ENCODE peak calls at places on chromosome 9, in six cellular contexts. W is A549, H is body of pancreas, V is K562, P is uterus, C is HCT116. B is an unnamed sample.

GRCh38 chr9:135978650-135979461 is 17.7 kb upstream of the UBAC1 start:
- DNase-seq in H (no peak), V (no peak), P (no peak), W (no peak), C (no peak), B (no peak)

GRCh38 chr9:122056484-122056883 is 36.6 kb downstream of the TTLL11 start:
- DNase-seq in H (no peak), C (no peak), W (no peak), P (no peak), V (peak; percentile 57), B (no peak)

GRCh38 chr9:28651050-28651722 is 1077.9 kb upstream of the C9orf72 start:
- DNase-seq in H (no peak), C (no peak), V (no peak), W (no peak), P (no peak), B (no peak)

GRCh38 chr9:18429065-18429464 is 44.9 kb upstream of the ADAMTSL1 start:
- DNase-seq in P (no peak), W (no peak), H (no peak), V (no peak), C (no peak), B (no peak)

GRCh38 chr9:137110147-137110910 is 4.2 kb downstream of the DPP7 start:
- DNase-seq in H (no peak), P (no peak), W (no peak), V (peak; percentile 19), C (no peak), B (no peak)

GRCh38 chr9:123637596-123637939 is 281.6 kb downstream of the CRB2 start:
- DNase-seq in P (no peak), H (no peak), W (no peak), C (no peak), V (no peak), B (no peak)

GRCh38 chr9:129604766-129605163 is 16.1 kb downstream of the C9orf50 start:
- DNase-seq in H (no peak), C (no peak), P (no peak), V (no peak), W (peak; percentile 40), B (no peak)

GRCh38 chr9:111622626-111623025 is 8.5 kb upstream of the DNAJC25 start:
- DNase-seq in P (no peak), H (peak; percentile 28), V (no peak), C (no peak), W (peak; percentile 65), B (no peak)

GRCh38 chr9:34123682-34124081 is 2.8 kb downstream of the DCAF12 start:
- DNase-seq in C (no peak), H (no peak), W (no peak), V (no peak), P (no peak), B (peak; percentile 38)

GRCh38 chr9:98792096-98792490 is 4.3 kb downstream of the ANKS6 start:
- DNase-seq in V (no peak), P (no peak), W (no peak), C (no peak), H (no peak), B (no peak)

DNA sequence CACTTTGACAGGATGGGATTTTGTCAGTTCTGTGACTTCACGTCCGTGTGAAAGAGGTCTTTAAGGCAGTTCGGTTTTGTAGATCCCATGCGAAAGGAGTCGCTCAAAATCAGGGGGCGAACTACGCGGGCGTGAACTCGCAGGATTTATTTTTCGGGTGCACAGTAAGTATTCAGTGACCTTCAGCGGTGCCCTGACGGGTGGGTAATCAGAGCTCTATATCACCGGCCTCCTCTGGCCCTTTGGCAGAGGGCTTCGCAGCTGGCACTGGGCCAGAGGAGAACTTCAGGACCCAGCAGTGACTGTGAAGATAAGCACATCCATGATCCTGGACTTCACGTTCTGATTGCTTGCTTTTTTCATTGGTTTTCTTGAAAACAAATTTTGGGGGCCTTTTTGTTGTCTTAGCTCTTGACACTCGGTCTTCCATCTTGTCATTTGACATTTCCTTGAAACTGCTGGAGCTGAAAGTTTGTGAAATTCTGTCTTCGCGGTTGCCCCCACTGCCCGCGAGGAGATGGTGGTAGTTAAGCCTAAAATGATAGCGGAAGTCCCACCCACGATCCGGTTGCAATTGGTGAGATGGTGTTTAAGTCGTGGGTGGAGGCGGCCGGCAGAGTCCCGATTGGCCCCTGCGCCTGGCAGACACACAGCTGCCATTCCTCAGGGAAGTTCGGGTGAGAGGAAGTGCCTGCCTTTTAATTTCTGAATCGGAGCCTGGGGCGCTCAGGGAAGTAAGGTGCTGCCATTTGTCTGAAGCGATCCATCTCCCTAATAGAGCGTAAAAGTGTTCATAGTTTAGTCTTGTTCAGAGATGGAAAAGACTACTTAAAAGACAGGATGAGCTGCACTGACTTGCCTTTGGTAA is at the start of gene FAM120AOS:
- DNase-seq in P (peak; percentile 92), W (peak; percentile 96), C (peak; percentile 89), H (peak; percentile 89), V (peak; percentile 81), B (peak; percentile 95)
- TF ChIP-seq POLR2A in P (peak; percentile 47), W (peak; percentile 21), C (peak; percentile 69), H (peak; percentile 56), V (peak; percentile 67), B (peak; percentile 93)

GRCh38 chr9:113594484-113595299 is 131.2 kb downstream of the RGS3 start:
- DNase-seq in W (no peak), C (no peak), H (no peak), P (no peak), V (no peak), B (no peak)
- H3K4me3 ChIP-seq in W (peak overlapping the region; percentile 44), C (no peak overlapping the region), H (peak overlapping the region; percentile 1), P (peak overlapping the region; percentile 46), V (no peak overlapping the region), B (peak overlapping the region; percentile 45)

GRCh38 chr9:109590945-109591344 is 92.8 kb upstream of the PTPN3 start:
- DNase-seq in H (no peak), V (no peak), C (no peak), W (no peak), P (no peak), B (no peak)
- TF ChIP-seq POLR2A in H (no peak), V (no peak), C (no peak), W (no peak), P (no peak), B (no peak)

DNA sequence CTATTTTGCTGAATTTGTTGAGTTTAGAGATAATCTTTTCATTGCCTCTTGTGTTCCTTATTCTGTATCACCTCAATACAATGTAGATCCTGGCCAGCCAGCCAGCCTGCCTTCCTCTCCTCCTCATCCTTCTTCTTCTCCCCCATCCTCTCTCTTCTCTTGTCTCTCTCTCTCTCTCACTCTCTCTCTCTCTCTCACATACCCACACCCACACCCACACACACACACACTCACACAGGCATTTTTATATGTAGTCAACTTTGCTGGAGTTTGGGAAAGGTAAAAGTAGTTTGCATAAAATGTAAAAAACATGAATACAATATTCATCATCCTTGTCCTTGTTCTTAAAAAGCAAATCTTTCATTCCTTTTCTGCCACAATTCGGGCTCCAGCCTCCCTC is 60.5 kb downstream of the ZFAND5 start:
- DNase-seq in W (no peak), P (no peak), C (no peak), H (no peak), V (no peak), B (no peak)
- H3K4me3 ChIP-seq in W (peak overlapping the region; percentile 45), P (peak overlapping the region; percentile 21), C (peak overlapping the region; percentile 54), H (no peak overlapping the region), V (no peak overlapping the region), B (peak overlapping the region; percentile 30)

GRCh38 chr9:108933231-108933630 is 693 bp downstream of the ELP1 start:
- DNase-seq in V (no peak), C (no peak), H (no peak), P (no peak), W (no peak), B (peak; percentile 9)

GRCh38 chr9:108934323-108934885 is at the start of gene ABITRAM:
- DNase-seq in H (peak; percentile 78), P (peak; percentile 56), C (peak; percentile 57), W (peak; percentile 84), V (peak; percentile 95), B (peak; percentile 76)

GRCh38 chr9:108928386-108928785 is 5.5 kb downstream of the ELP1 start:
- DNase-seq in H (no peak), W (no peak), P (no peak), V (no peak), C (no peak), B (no peak)

GRCh38 chr9:108937561-108938305 is 3.5 kb downstream of the ABITRAM start:
- DNase-seq in H (no peak), V (no peak), W (no peak), C (no peak), P (no peak), B (no peak)

GRCh38 chr9:108933641-108934322 is at the start of gene ELP1:
- DNase-seq in H (peak; percentile 92), C (peak; percentile 86), V (peak; percentile 91), P (peak; percentile 90), W (peak; percentile 93), B (peak; percentile 95)
- TF ChIP-seq POLR2A in H (peak; percentile 79), C (peak; percentile 54), V (peak; percentile 83), P (no peak), W (peak; percentile 74), B (peak; percentile 66)

DNA sequence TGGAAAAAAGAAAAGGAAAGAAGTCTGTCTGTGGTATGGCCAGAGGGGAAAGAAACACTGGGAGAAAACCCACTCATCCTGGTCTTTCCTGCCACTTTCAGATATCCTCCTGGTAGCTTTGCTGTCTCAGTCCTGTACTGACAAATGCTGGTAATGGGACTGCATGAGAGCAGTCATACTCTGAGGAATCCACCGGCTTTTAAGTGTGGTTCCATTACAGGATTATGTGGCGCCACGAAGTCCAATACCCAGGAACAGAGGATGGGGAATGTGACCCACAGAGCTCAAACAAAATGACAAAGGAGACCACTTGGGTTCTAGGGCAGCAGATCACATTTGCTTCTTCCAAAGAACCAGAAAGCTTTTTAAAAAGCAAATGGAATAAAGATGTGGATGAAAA is 26.3 kb upstream of the FBP1 start:
- DNase-seq in H (no peak), C (no peak), W (no peak), P (no peak), V (no peak), B (no peak)
- H3K4me3 ChIP-seq in H (no peak overlapping the region), C (no peak overlapping the region), W (no peak overlapping the region), P (no peak overlapping the region), V (no peak overlapping the region), B (no peak overlapping the region)

B was measured in transverse colon.